ENCODE peak calls at places on chromosome 3, in seven cellular contexts. One of them, this sample, is unnamed.

GRCh38 chr3:45807645-45808540 is 11.6 kb upstream of the SLC6A20 start:
- DNase-seq in SJCRH30: peak; percentile 14
- DNase-seq in ovary: no peak
- DNase-seq in GM10248: no peak
- DNase-seq in pancreas: no peak
- DNase-seq in choroid plexus epithelial cell: peak; percentile 38
- DNase-seq in psoas muscle: no peak
- DNase-seq in this sample: no peak

GRCh38 chr3:72290859-72291641 is 506.1 kb upstream of the PROK2 start:
- DNase-seq in SJCRH30: no peak
- DNase-seq in ovary: no peak
- DNase-seq in GM10248: no peak
- DNase-seq in pancreas: no peak
- DNase-seq in choroid plexus epithelial cell: no peak
- DNase-seq in psoas muscle: no peak
- DNase-seq in this sample: no peak

GRCh38 chr3:98733778-98734281 is 29.3 kb upstream of the ST3GAL6 start:
- DNase-seq in SJCRH30: peak; percentile 10
- DNase-seq in ovary: no peak
- DNase-seq in GM10248: peak; percentile 61
- DNase-seq in pancreas: peak; percentile 20
- DNase-seq in choroid plexus epithelial cell: peak; percentile 32
- DNase-seq in psoas muscle: no peak
- DNase-seq in this sample: no peak

GRCh38 chr3:76997733-76998132 is 42.2 kb upstream of the ROBO2 start:
- DNase-seq in SJCRH30: no peak
- DNase-seq in ovary: no peak
- DNase-seq in GM10248: no peak
- DNase-seq in pancreas: no peak
- DNase-seq in choroid plexus epithelial cell: peak; percentile 21
- DNase-seq in psoas muscle: no peak
- DNase-seq in this sample: no peak

GRCh38 chr3:131738095-131738494 is 235.3 kb upstream of the MRPL3 start:
- DNase-seq in SJCRH30: no peak
- DNase-seq in ovary: no peak
- DNase-seq in GM10248: no peak
- DNase-seq in pancreas: no peak
- DNase-seq in choroid plexus epithelial cell: no peak
- DNase-seq in psoas muscle: no peak
- DNase-seq in this sample: no peak

GRCh38 chr3:76365284-76365683 is 579.9 kb upstream of the ZNF717 start:
- DNase-seq in SJCRH30: no peak
- DNase-seq in ovary: no peak
- DNase-seq in GM10248: no peak
- DNase-seq in pancreas: no peak
- DNase-seq in choroid plexus epithelial cell: peak; percentile 43
- DNase-seq in psoas muscle: no peak
- DNase-seq in this sample: no peak

GRCh38 chr3:68057637-68058320 is 403.4 kb upstream of the SUCLG2 start:
- DNase-seq in SJCRH30: no peak
- DNase-seq in ovary: no peak
- DNase-seq in GM10248: no peak
- DNase-seq in pancreas: no peak
- DNase-seq in choroid plexus epithelial cell: no peak
- DNase-seq in psoas muscle: no peak
- DNase-seq in this sample: no peak

GRCh38 chr3:151145713-151146070 is 57.3 kb downstream of the GPR171 start:
- DNase-seq in SJCRH30: no peak
- DNase-seq in ovary: no peak
- DNase-seq in GM10248: no peak
- DNase-seq in pancreas: no peak
- DNase-seq in choroid plexus epithelial cell: no peak
- DNase-seq in psoas muscle: no peak
- DNase-seq in this sample: no peak

GRCh38 chr3:101687142-101687931 is 819 bp upstream of the RPL24 start:
- DNase-seq in SJCRH30: peak; percentile 50
- DNase-seq in ovary: peak; percentile 51
- DNase-seq in GM10248: no peak
- DNase-seq in pancreas: no peak
- DNase-seq in choroid plexus epithelial cell: no peak
- DNase-seq in psoas muscle: no peak
- DNase-seq in this sample: no peak

GRCh38 chr3:10279384-10280176 is 13.2 kb downstream of the GHRL start:
- DNase-seq in SJCRH30: no peak
- DNase-seq in ovary: peak; percentile 4
- DNase-seq in GM10248: no peak
- DNase-seq in pancreas: no peak
- DNase-seq in choroid plexus epithelial cell: no peak
- DNase-seq in psoas muscle: no peak
- DNase-seq in this sample: no peak

GRCh38 chr3:160038862-160039562 is 50.4 kb downstream of the IL12A start:
- DNase-seq in SJCRH30: no peak
- DNase-seq in ovary: no peak
- DNase-seq in GM10248: peak; percentile 41
- DNase-seq in pancreas: peak; percentile 42
- DNase-seq in choroid plexus epithelial cell: no peak
- DNase-seq in psoas muscle: peak; percentile 50
- DNase-seq in this sample: peak; percentile 37

GRCh38 chr3:18393906-18394305 is 31.2 kb downstream of the SATB1 start:
- DNase-seq in SJCRH30: no peak
- DNase-seq in ovary: no peak
- DNase-seq in GM10248: no peak
- DNase-seq in pancreas: no peak
- DNase-seq in choroid plexus epithelial cell: peak; percentile 8
- DNase-seq in psoas muscle: no peak
- DNase-seq in this sample: no peak

This sample was measured in left cardiac atrium.